ENCODE peak calls at places on chromosomes 12 and 14, in four cellular contexts. O is CD4-positive, alpha-beta T cell; N is body of pancreas; J is psoas muscle. F is an unnamed sample.

GRCh38 chr14:104138098-104138890 is at the start of gene KIF26A:
- DNase-seq in O (no peak), N (peak), J (peak), F (no peak)

GRCh38 chr12:99128246-99128645 is 483.2 kb downstream of the APAF1 start:
- DNase-seq in O (no peak), N (no peak), J (no peak), F (no peak)

GRCh38 chr12:96197503-96198272 is 3.5 kb downstream of the ELK3 start:
- DNase-seq in O (no peak), N (no peak), J (no peak), F (peak)

GRCh38 chr12:26863515-26863914 is 30.5 kb upstream of the ITPR2 start:
- DNase-seq in O (no peak), N (no peak), J (no peak), F (no peak)

GRCh38 chr14:88245321-88245720 is 77.7 kb downstream of the KCNK10 start:
- DNase-seq in O (no peak), N (no peak), J (no peak), F (no peak)

GRCh38 chr12:1947081-1947480 is 28.6 kb upstream of the CACNA2D4 start:
- DNase-seq in O (no peak), N (no peak), J (no peak), F (peak)

GRCh38 chr12:107311682-107312081 is 218.3 kb upstream of the CRY1 start:
- DNase-seq in O (no peak), N (no peak), J (no peak), F (no peak)

GRCh38 chr12:49971141-49971540 is 1.6 kb upstream of the AQP6 start:
- DNase-seq in O (no peak), N (no peak), J (no peak), F (no peak)

GRCh38 chr12:48542300-48542928 is 17.0 kb downstream of the OR8S1 start:
- DNase-seq in O (peak), N (peak), J (no peak), F (no peak)

GRCh38 chr12:68505915-68506314 is 104.8 kb upstream of the RAP1B start:
- DNase-seq in O (no peak), N (no peak), J (no peak), F (no peak)

GRCh38 chr14:92651106-92651792 is 97.2 kb downstream of the LGMN start:
- DNase-seq in O (peak), N (no peak), J (no peak), F (no peak)

GRCh38 chr14:82094819-82095218 is 561.2 kb upstream of the SEL1L start:
- DNase-seq in O (no peak), N (no peak), J (no peak), F (no peak)

GRCh38 chr12:50505386-50505827 is 622 bp downstream of the DIP2B start:
- DNase-seq in O (peak), N (no peak), J (peak), F (no peak)

GRCh38 chr12:3604750-3605638 is 114.0 kb downstream of the PRMT8 start:
- DNase-seq in O (no peak), N (peak), J (peak), F (no peak)

GRCh38 chr14:74314576-74314975 is 11.8 kb upstream of the ABCD4 start:
- DNase-seq in O (no peak), N (no peak), J (no peak), F (no peak)

DNA sequence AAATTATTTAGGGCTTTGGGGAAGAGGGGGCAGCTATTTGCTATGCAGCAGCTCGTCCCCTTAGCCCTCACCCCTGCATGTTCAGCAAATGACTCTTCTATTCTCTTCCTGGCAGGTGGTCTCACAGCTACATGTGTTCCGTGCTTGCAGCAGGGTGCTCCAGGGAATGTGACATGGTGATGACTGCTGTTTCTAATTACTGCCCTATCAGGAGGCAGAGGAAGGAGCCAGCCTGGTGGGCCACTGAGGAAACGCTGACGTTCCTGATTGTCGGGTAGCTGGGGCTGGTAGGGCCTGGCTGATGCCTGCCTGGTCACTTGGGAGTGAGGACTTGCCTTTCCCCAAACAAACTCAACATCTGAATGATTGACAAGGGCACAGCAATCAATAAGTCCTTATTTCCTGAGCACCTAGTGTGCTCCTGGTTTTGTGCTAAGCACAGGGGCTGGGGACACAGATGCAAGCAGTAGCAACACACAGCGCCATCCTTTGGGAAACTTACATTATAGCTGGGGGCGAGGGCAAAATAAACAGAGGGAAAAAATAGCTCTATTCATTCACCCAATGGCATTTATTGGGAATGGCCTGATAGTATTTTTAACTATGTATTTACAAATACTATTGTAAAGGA is 377.8 kb downstream of the FUT8 start:
- DNase-seq in O (no peak), N (no peak), J (no peak), F (no peak)
- TF ChIP-seq CTCF in O (no peak), N (no peak), J (no peak), F (no peak)

DNA sequence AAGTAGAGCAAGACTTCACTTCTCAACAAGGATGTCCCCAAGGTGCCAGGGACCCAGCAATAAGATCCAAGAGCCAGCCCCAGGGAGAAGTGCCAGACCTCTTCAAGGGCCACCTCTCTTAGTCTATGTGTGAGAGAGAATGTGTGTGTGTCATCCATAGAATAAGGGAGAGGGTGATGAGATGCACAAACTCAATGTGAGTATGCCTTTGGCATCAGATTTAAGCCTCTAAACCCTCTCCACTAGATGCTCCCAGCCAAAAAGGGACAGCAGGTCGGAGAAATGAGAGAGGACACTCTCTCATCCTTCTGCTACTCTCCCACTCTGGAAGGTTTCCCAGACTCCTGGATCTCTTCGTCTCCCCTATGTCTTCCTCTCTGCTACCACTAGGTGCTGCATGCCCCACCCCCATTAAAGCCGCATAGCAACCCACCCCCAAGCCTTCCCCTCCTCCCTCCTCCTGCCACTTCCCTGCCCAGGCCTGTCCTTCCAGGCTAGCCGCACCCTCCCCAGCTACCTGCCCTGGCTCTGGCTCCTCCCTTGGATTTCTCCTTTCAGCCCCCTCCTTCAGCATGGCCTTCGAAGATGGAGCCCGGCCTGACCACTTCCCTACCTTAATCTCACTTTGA is 7.6 kb downstream of the RARG start:
- DNase-seq in O (no peak), N (no peak), J (peak), F (no peak)
- TF ChIP-seq CTCF in O (no peak), N (peak), J (no peak), F (peak)

DNA sequence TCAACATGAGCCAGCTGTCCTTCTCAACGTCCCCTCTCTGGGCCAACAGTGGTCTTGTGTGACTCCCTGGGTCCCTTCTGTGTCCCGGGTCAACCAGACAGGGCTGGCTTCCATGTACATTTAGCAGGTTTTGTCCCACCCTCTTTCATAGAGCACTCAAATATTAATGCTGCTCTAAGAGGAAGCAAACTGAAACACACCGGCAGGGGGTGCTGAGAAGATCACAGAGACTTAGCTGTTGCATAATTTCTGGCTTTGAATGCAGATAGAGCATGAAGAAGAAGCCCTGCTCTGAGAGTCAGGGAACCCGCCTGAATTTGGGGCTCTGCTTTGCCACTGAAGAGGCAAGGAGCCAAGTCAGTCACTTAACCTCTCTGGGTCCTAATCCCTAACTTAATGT is 138.7 kb downstream of the ESRRB start:
- DNase-seq in O (no peak), N (peak), J (no peak), F (no peak)
- TF ChIP-seq CTCF in O (no peak), N (peak), J (no peak), F (peak)

DNA sequence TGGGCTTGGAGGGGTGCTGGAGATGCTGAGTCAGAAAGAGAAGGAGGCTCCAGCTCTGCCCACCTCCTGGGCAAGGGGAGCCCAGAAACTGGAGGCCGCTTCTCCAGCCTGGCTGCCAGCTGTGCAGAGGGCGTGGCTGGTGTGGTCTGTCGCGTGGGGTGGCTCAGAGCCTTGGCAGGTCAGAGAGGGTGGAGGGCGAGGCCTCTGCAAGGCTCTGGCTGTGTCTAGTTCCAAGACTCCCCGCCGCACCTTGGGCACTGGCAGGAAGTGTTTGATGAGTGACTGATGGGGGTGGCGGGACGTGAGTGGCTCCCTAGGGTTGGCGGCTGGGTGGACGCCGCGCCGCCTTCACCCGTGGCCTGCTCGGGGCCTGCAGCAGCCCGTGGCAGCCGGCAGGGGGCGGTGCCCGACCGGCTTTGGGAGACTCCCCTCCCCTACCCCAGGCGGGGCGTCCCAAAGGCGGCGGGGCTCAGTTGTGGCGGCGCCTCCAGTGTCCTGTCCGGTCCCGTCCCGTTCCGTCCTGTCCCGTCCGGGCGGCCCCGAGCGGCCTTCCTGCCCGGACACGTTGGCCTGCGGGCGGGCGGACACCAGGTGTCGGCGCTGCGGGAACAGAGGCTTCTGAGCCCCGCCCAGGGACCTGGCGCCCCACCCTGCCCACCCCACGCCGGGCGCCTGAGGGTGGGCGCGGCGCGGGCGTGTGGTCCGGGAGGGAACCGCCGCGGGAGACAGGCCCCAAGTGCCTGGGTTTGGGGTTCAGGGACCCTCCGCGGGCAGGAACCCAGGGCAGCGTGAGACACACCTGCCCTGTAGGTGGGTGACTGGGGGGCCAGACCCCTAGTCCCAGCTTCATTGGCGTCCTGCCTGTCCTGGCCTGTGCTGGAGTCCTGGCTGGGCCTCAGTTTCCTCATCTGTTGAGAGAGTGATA is 39.7 kb downstream of the KRT80 start:
- DNase-seq in O (peak), N (peak), J (peak), F (no peak)
- TF ChIP-seq CTCF in O (peak), N (peak), J (peak), F (peak)

GRCh38 chr14:78790262-78790661 is 620.1 kb downstream of the NRXN3 start:
- DNase-seq in O (no peak), N (no peak), J (no peak), F (no peak)
- TF ChIP-seq CTCF in O (no peak), N (no peak), J (no peak), F (no peak)

DNA sequence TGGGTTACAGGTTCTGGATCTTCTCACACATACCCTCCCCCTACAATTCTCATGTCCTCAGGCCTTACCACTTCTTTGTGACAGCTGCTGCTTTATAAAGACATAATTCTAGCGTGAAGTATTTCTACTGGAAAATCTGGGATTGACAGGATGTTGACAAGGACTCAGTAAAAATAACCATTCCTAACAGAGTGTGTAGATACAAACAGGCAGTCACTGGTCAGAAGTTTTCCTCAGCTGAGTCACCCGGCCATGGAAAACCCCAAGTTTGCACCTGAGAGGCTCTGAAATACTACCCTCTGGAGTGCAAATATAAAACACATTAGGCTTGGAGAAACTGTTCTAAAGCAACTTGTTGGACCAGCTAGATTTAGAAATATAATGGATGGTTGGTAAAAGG is 54.4 kb downstream of the SPPL3 start:
- DNase-seq in O (no peak), N (peak), J (no peak), F (no peak)
- TF ChIP-seq CTCF in O (no peak), N (no peak), J (no peak), F (no peak)

GRCh38 chr14:99230271-99231141 is 41.5 kb downstream of the BCL11B start:
- DNase-seq in O (peak), N (no peak), J (no peak), F (no peak)
- TF ChIP-seq CTCF in O (peak), N (no peak), J (no peak), F (no peak)

GRCh38 chr12:132439333-132439904 is 50.5 kb upstream of the FBRSL1 start:
- DNase-seq in O (no peak), N (no peak), J (no peak), F (no peak)
- TF ChIP-seq CTCF in O (peak), N (no peak), J (no peak), F (no peak)